ENCODE peak calls at places on chromosome 11, in seven cellular contexts. R is right lobe of liver; E is CD4-positive, CD25-positive, alpha-beta regulatory T cell; O is H7; W is aorta; V is endodermal cell; B is brain microvascular endothelial cell. Y is an unnamed sample.

GRCh38 chr11:45145083-45145420 is 1.4 kb upstream of the PRDM11 start:
- DNase-seq in B (no peak), E (no peak), O (no peak), V (no peak), W (no peak), R (no peak), Y (no peak)

GRCh38 chr11:19218216-19218615 is 16.4 kb upstream of the CSRP3 start:
- DNase-seq in B (no peak), O (no peak), R (no peak), W (no peak), E (no peak), V (no peak), Y (no peak)

GRCh38 chr11:36400768-36401455 is 104.8 kb downstream of the PRR5L start:
- DNase-seq in B (no peak), O (no peak), W (no peak), E (no peak), V (peak), R (peak), Y (no peak)

GRCh38 chr11:126475627-126475991 is 120.1 kb downstream of the ST3GAL4 start:
- DNase-seq in B (no peak), R (no peak), E (no peak), V (no peak), O (peak), W (no peak), Y (no peak)

GRCh38 chr11:45662096-45662664 is 3.2 kb downstream of the CHST1 start:
- DNase-seq in R (peak), B (no peak), W (peak), E (no peak), V (no peak), O (no peak), Y (no peak)

GRCh38 chr11:126547161-126547560 is 191.7 kb downstream of the ST3GAL4 start:
- DNase-seq in R (no peak), O (no peak), B (peak), W (no peak), E (no peak), V (no peak), Y (no peak)

GRCh38 chr11:34827239-34827638 is 88.9 kb downstream of the APIP start:
- DNase-seq in V (no peak), O (no peak), R (no peak), B (no peak), W (no peak), E (no peak), Y (no peak)

GRCh38 chr11:86041975-86042378 is 26.9 kb downstream of the PICALM start:
- DNase-seq in O (peak), W (no peak), V (peak), R (peak), E (peak), B (peak), Y (no peak)

GRCh38 chr11:121958978-121959340 is 157.1 kb downstream of the BLID start:
- DNase-seq in W (no peak), R (no peak), B (no peak), V (no peak), E (no peak), O (no peak), Y (no peak)

GRCh38 chr11:17257200-17257599 is 19.3 kb upstream of the NUCB2 start:
- DNase-seq in V (no peak), E (no peak), O (no peak), W (no peak), R (no peak), B (peak), Y (no peak)

GRCh38 chr11:109208116-109208515 is 213.9 kb upstream of the C11orf87 start:
- DNase-seq in W (no peak), R (no peak), B (no peak), V (no peak), O (no peak), E (no peak), Y (no peak)

GRCh38 chr11:64564419-64564818 is 26.6 kb upstream of the SLC22A12 start:
- DNase-seq in R (no peak), V (no peak), B (no peak), O (no peak), E (no peak), W (no peak), Y (peak)

GRCh38 chr11:45751430-45751829 is 53.5 kb upstream of the SLC35C1 start:
- DNase-seq in W (no peak), B (no peak), O (peak), R (no peak), V (no peak), E (no peak), Y (no peak)

GRCh38 chr11:2771758-2772466 is 72.1 kb upstream of the KCNQ1OT1 start:
- DNase-seq in E (no peak), O (peak), B (no peak), V (peak), W (peak), R (peak), Y (peak)

GRCh38 chr11:58963551-58964075 is 24.3 kb downstream of the GLYATL1 start:
- DNase-seq in O (peak), W (no peak), E (no peak), V (peak), R (peak), B (peak), Y (no peak)

GRCh38 chr11:134398644-134399292 is 13.3 kb downstream of the B3GAT1 start:
- DNase-seq in E (no peak), B (no peak), O (peak), W (no peak), R (no peak), V (no peak), Y (no peak)

GRCh38 chr11:102640946-102641345 is 15.8 kb upstream of the MMP20 start:
- DNase-seq in O (no peak), B (no peak), E (no peak), V (peak), W (no peak), R (peak), Y (no peak)

GRCh38 chr11:85867751-85868150 is 12.6 kb downstream of the CCDC83 start:
- DNase-seq in V (no peak), O (no peak), W (no peak), R (no peak), B (peak), E (no peak), Y (no peak)

GRCh38 chr11:78851883-78852586 is 277.4 kb upstream of the NARS2 start:
- DNase-seq in B (no peak), W (no peak), V (no peak), O (no peak), E (no peak), R (no peak), Y (no peak)

GRCh38 chr11:116544721-116545120 is 228.1 kb downstream of the BUD13 start:
- DNase-seq in V (peak), R (peak), O (no peak), B (no peak), E (no peak), W (peak), Y (no peak)

GRCh38 chr11:75981546-75981945 is 166.5 kb downstream of the UVRAG start:
- DNase-seq in W (no peak), V (no peak), R (no peak), B (no peak), O (no peak), E (no peak), Y (no peak)

GRCh38 chr11:96012086-96012824 is 88.3 kb upstream of the MTMR2 start:
- DNase-seq in B (peak), O (peak), R (no peak), W (no peak), E (peak), V (peak), Y (no peak)

GRCh38 chr11:46121724-46122477 is 647 bp upstream of the PHF21A start:
- DNase-seq in B (peak), O (peak), R (peak), W (peak), E (peak), V (peak), Y (peak)

GRCh38 chr11:129302386-129303101 is 73.1 kb upstream of the BARX2 start:
- DNase-seq in B (no peak), V (no peak), W (no peak), O (no peak), E (no peak), R (peak), Y (no peak)

GRCh38 chr11:62832346-62833234 is at the start of gene TEX54:
- DNase-seq in R (peak), B (peak), W (peak), E (no peak), V (no peak), O (no peak), Y (no peak)

GRCh38 chr11:77122576-77123212 is 5.4 kb upstream of the MYO7A start:
- DNase-seq in O (no peak), R (no peak), E (no peak), B (no peak), W (no peak), V (no peak), Y (no peak)

GRCh38 chr11:28598531-28598930 is 490.3 kb downstream of the METTL15 start:
- DNase-seq in V (no peak), R (no peak), E (no peak), B (no peak), O (no peak), W (no peak), Y (no peak)

GRCh38 chr11:14067686-14068085 is 105.2 kb downstream of the SPON1 start:
- DNase-seq in B (no peak), O (no peak), V (no peak), W (no peak), E (no peak), R (no peak), Y (no peak)

GRCh38 chr11:18106688-18107087 is 806 bp upstream of the SAAL1 start:
- DNase-seq in V (no peak), E (no peak), B (no peak), R (no peak), W (no peak), O (no peak), Y (no peak)

GRCh38 chr11:2737226-2737590 is 37.4 kb upstream of the KCNQ1OT1 start:
- DNase-seq in E (no peak), R (no peak), B (no peak), O (peak), V (no peak), W (no peak), Y (no peak)

GRCh38 chr11:114132944-114133394 is 73.5 kb downstream of the ZBTB16 start:
- DNase-seq in O (no peak), E (no peak), R (no peak), W (peak), V (no peak), B (no peak), Y (no peak)

DNA sequence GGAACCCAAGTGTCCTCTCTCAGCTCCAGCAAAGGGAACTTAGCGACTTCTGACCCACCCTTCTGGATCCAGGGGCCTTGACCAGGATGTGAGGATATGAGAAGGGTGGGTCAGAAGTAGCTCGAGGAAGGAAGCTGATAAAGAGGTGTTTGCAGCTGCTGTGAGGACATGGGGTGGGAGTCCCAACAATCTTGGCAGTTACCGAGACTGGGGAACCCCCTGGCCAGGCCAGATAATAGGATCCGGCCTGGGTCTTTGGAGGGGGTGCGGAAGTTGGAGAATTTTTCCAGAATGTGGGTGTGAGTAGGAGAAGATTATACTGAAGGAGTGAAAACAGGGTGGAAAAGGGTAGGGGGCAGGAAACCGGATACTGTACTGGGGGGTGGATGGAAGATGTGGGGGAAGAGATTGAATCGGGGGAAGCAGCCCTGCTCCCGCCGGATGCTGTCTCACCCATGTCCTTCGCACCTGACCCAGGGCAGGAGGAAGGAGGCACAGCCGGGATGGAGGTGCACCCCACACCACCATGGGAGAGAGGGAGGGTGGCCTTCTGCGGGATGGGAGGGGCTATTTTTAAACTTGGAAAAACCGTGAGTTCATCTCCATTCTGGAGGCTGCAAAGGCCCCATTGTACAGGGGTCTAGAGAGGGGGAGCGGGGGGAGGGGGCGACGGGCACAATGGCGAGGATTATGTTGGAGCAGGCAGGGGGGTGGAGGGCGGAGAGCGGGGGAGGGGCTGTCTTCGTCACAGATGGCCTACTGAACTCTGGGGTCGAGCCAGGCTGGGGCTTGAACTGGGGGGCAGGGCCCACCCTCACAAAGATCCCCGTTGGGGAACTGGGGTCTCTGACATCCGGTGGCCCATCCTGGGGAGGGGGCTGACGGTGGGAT is 3.0 kb upstream of the MCAM start:
- DNase-seq in B (no peak), R (no peak), V (peak), O (peak), W (no peak), E (no peak), Y (no peak)
- H3K4me3 ChIP-seq in B (no peak), R (no peak), V (no peak), O (peak), W (no peak), E (no peak), Y (no peak)

GRCh38 chr11:120339394-120339890 is 3.2 kb downstream of the ARHGEF12 start:
- DNase-seq in W (no peak), O (no peak), V (no peak), B (no peak), R (no peak), E (no peak), Y (no peak)
- H3K4me3 ChIP-seq in W (peak), O (no peak), V (peak), B (peak), R (peak), E (peak), Y (peak)

GRCh38 chr11:7549681-7550080 is 35.9 kb downstream of the PPFIBP2 start:
- DNase-seq in R (no peak), B (no peak), V (no peak), O (no peak), E (no peak), W (no peak), Y (no peak)

GRCh38 chr11:7555067-7555699 is 41.4 kb downstream of the PPFIBP2 start:
- DNase-seq in B (no peak), O (no peak), W (no peak), R (peak), E (no peak), V (peak), Y (no peak)

GRCh38 chr11:7552666-7553065 is 38.9 kb downstream of the PPFIBP2 start:
- DNase-seq in R (no peak), B (no peak), V (peak), E (no peak), O (no peak), W (no peak), Y (no peak)

GRCh38 chr11:7548659-7549283 is 35.0 kb downstream of the PPFIBP2 start:
- DNase-seq in R (peak), E (peak), V (peak), W (no peak), O (peak), B (no peak), Y (no peak)

DNA sequence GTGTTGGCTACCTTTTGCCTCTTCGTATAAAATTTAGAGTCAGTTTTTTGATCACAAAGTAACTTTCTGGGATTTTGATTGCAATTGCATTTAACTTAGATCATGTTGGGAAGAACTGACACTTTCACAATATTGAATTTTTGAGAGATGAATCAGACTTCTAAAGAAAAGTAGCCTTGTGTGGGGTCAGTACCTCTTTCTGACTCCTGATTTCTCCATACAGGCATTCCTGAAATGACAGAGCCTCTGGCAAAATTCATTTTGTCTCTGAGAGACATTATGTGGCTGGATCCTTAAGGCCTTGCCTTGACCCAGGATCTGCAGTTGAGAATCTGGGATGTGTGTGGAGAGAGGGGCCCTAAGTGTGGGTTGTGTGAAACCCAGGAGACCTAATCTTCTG is 37.8 kb downstream of the PPFIBP2 start:
- DNase-seq in B (no peak), E (no peak), O (no peak), W (no peak), V (no peak), R (no peak), Y (no peak)
- H3K4me3 ChIP-seq in B (no peak), E (no peak), O (no peak), W (no peak), V (no peak), R (no peak), Y (no peak)

GRCh38 chr11:66315921-66316811 is 678 bp downstream of the CD248 start:
- DNase-seq in B (no peak), O (no peak), E (no peak), R (no peak), W (no peak), V (no peak), Y (no peak)

GRCh38 chr11:66317766-66318575 is 1.1 kb upstream of the CD248 start:
- DNase-seq in E (peak), R (peak), V (peak), O (peak), B (peak), W (no peak), Y (no peak)

GRCh38 chr11:66316849-66317251 is at the start of gene CD248:
- DNase-seq in W (peak), O (peak), R (no peak), E (no peak), V (peak), B (peak), Y (no peak)

GRCh38 chr11:66318576-66318970 is 1.7 kb upstream of the CD248 start:
- DNase-seq in V (no peak), W (no peak), B (no peak), O (no peak), R (no peak), E (no peak), Y (no peak)

DNA sequence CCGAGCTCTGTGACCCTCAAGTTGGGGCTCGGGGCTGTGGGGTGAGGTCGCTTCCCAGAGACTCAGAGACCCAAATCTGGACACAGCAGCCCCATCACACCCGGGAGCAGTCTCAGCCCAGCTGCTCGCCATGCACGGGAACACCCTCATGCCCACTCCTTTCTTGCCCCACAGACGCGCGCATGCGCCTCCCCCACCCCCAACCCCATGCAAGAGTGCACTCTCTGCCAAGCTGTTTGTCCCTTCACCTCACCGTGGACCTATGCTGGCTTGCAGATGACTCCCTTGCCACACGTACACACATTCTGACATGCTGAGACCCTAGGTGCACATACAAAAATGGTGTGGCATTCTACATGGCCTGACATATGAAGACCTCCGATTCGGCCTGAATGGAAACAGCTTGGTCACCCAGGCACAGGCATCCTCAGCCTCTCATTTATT is 500 bp upstream of the CD248 start:
- DNase-seq in O (peak), E (peak), R (no peak), V (peak), B (peak), W (no peak), Y (no peak)
- H3K4me3 ChIP-seq in O (peak), E (no peak), R (no peak), V (no peak), B (peak), W (no peak), Y (no peak)

GRCh38 chr11:3946445-3947017 is 91.1 kb downstream of the STIM1 start:
- DNase-seq in V (no peak), E (no peak), R (no peak), W (no peak), B (no peak), O (no peak), Y (no peak)
- H3K4me3 ChIP-seq in V (no peak), E (peak), R (no peak), W (no peak), B (no peak), O (no peak), Y (no peak)

GRCh38 chr11:47589504-47590025 is 3.1 kb downstream of the FAM180B start:
- DNase-seq in V (no peak), B (no peak), O (peak), E (no peak), W (no peak), R (no peak), Y (no peak)
- H3K4me3 ChIP-seq in V (no peak), B (peak), O (peak), E (no peak), W (peak), R (no peak), Y (no peak)

DNA sequence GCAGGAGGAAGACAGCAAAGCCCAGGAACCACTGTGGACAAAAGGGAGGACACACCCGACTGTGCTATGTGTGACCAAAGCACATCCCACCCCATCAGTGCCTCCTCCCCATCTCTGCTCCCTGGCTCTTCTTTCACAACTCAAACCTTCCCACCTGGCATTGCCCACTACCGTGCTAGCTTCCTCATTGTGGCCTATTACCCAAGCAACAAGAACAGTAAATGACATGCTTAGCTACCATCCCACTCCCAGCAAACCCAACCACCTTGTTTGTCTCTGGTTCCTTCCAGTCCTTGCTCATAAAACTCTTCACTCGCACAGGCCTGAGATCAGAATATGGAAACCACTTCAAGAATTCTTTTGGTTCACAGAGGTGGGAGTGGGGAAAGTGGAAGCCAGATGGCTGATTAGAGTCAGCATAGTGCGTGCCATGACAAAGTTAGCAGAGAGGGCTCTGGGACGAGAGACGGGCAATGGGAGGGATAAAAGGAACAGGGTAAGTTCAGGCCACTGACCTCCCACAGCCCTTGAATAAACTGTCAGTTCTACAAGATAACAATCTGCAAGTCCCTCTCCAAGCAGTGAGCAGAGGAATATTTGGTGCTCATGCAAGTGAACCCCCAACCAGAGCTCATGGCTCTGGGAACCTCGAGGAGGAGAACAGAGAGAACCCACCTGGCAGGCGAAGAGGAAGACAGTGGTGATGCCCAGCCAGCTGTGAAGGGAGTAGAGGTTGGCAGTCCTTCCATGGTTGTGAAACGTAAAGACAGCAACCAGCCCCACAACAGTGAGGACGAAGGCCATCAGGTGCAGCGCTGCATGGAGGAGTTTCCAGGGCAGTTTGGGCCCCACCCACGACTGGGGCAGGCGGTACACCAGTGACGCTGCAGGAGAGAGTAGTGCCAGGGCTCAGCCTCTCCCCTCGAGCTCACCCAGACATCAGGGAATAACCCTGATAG is 8.3 kb downstream of the CYB561A3 start:
- DNase-seq in W (peak), V (no peak), E (no peak), O (no peak), B (no peak), R (peak), Y (no peak)
- H3K4me3 ChIP-seq in W (no peak), V (no peak), E (no peak), O (no peak), B (no peak), R (no peak), Y (no peak)

GRCh38 chr11:9231848-9232177 is 33.3 kb downstream of the DENND5A start:
- DNase-seq in R (no peak), O (peak), W (no peak), V (no peak), E (no peak), B (peak), Y (no peak)
- H3K4me3 ChIP-seq in R (peak), O (no peak), W (no peak), V (no peak), E (no peak), B (no peak), Y (no peak)